ENCODE peak calls at places on chromosomes 13 and 19, in six cellular contexts. O is left ventricle myocardium inferior, W is endothelial cell, B is H9, L is NCI-H1417, H is cardiac muscle cell. T is an unnamed sample.

GRCh38 chr19:19217110-19217509 is 5.4 kb downstream of the NCAN start:
- DNase-seq in O (no peak), W (no peak), B (peak), L (no peak), H (no peak), T (no peak)

GRCh38 chr19:46714523-46715106 is 2.3 kb downstream of the PRKD2 start:
- DNase-seq in O (no peak), W (no peak), B (no peak), L (no peak), H (no peak), T (no peak)

GRCh38 chr13:99968521-99969367 is 2.8 kb downstream of the ZIC5 start:
- DNase-seq in O (no peak), W (peak), B (peak), L (peak), H (peak), T (peak)

GRCh38 chr13:76925115-76925514 is 23.2 kb upstream of the ACOD1 start:
- DNase-seq in O (no peak), W (no peak), B (no peak), L (no peak), H (no peak), T (no peak)

GRCh38 chr19:17841371-17841809 is 6.4 kb downstream of the JAK3 start:
- DNase-seq in O (no peak), W (no peak), B (no peak), L (no peak), H (no peak), T (no peak)

GRCh38 chr13:40637644-40638043 is 28.8 kb downstream of the FOXO1 start:
- DNase-seq in O (no peak), W (no peak), B (no peak), L (no peak), H (no peak), T (no peak)

GRCh38 chr13:46962286-46962941 is 65.6 kb upstream of the HTR2A start:
- DNase-seq in O (no peak), W (no peak), B (no peak), L (no peak), H (peak), T (no peak)

GRCh38 chr13:42478531-42479156 is 95.3 kb upstream of the TNFSF11 start:
- DNase-seq in O (no peak), W (peak), B (no peak), L (no peak), H (peak), T (no peak)

GRCh38 chr19:54136864-54137113 is 773 bp upstream of the CNOT3 start:
- DNase-seq in O (no peak), W (no peak), B (no peak), L (no peak), H (no peak), T (no peak)

GRCh38 chr13:102555914-102556553 is 40.8 kb upstream of the TPP2 start:
- DNase-seq in O (no peak), W (peak), B (no peak), L (peak), H (peak), T (peak)

GRCh38 chr19:6465006-6465405 is 935 bp downstream of the CRB3 start:
- DNase-seq in O (no peak), W (no peak), B (no peak), L (no peak), H (no peak), T (no peak)

GRCh38 chr19:18428837-18429674 is 8.9 kb downstream of the ISYNA1 start:
- DNase-seq in O (peak), W (peak), B (peak), L (peak), H (peak), T (peak)

GRCh38 chr13:30881191-30881651 is 24.9 kb upstream of the MEDAG start:
- DNase-seq in O (peak), W (no peak), B (no peak), L (no peak), H (no peak), T (no peak)

GRCh38 chr19:47324502-47324901 is 7.5 kb upstream of the C5AR2 start:
- DNase-seq in O (peak), W (no peak), B (no peak), L (no peak), H (no peak), T (peak)